ENCODE peak calls at places on chromosome 18, in nine cellular contexts. One of them, this sample, is unnamed.

GRCh38 chr18:34467059-34467458 is 242.3 kb upstream of the NOL4 start:
- DNase-seq in psoas muscle: no peak
- DNase-seq in astrocyte of the spinal cord: peak
- DNase-seq in spleen: no peak
- DNase-seq in body of pancreas: no peak
- DNase-seq in HFF-Myc: no peak
- DNase-seq in tibial nerve: no peak
- DNase-seq in breast epithelium: no peak
- DNase-seq in AG09309: no peak
- DNase-seq in this sample: no peak

GRCh38 chr18:79182047-79182713 is 113.0 kb downstream of the ATP9B start:
- DNase-seq in astrocyte of the spinal cord: no peak
- DNase-seq in HFF-Myc: no peak
- DNase-seq in tibial nerve: no peak
- DNase-seq in psoas muscle: no peak
- DNase-seq in body of pancreas: no peak
- DNase-seq in spleen: no peak
- DNase-seq in breast epithelium: no peak
- DNase-seq in AG09309: no peak
- DNase-seq in this sample: no peak

GRCh38 chr18:51864219-51864965 is 475.6 kb upstream of the DCC start:
- DNase-seq in HFF-Myc: no peak
- DNase-seq in body of pancreas: no peak
- DNase-seq in astrocyte of the spinal cord: no peak
- DNase-seq in spleen: no peak
- DNase-seq in AG09309: no peak
- DNase-seq in tibial nerve: no peak
- DNase-seq in psoas muscle: no peak
- DNase-seq in breast epithelium: no peak
- DNase-seq in this sample: no peak

GRCh38 chr18:26040051-26040656 is 50.3 kb downstream of the SS18 start:
- DNase-seq in HFF-Myc: no peak
- DNase-seq in body of pancreas: no peak
- DNase-seq in spleen: no peak
- DNase-seq in breast epithelium: no peak
- DNase-seq in astrocyte of the spinal cord: no peak
- DNase-seq in psoas muscle: no peak
- DNase-seq in AG09309: no peak
- DNase-seq in tibial nerve: no peak
- DNase-seq in this sample: no peak

GRCh38 chr18:26429535-26429934 is 118.8 kb downstream of the KCTD1 start:
- DNase-seq in breast epithelium: no peak
- DNase-seq in astrocyte of the spinal cord: peak
- DNase-seq in body of pancreas: no peak
- DNase-seq in tibial nerve: no peak
- DNase-seq in psoas muscle: no peak
- DNase-seq in spleen: no peak
- DNase-seq in AG09309: peak
- DNase-seq in HFF-Myc: peak
- DNase-seq in this sample: peak

GRCh38 chr18:21457179-21457535 is 143.3 kb downstream of the ESCO1 start:
- DNase-seq in HFF-Myc: no peak
- DNase-seq in breast epithelium: no peak
- DNase-seq in body of pancreas: no peak
- DNase-seq in AG09309: no peak
- DNase-seq in psoas muscle: no peak
- DNase-seq in tibial nerve: no peak
- DNase-seq in astrocyte of the spinal cord: peak
- DNase-seq in spleen: no peak
- DNase-seq in this sample: no peak

GRCh38 chr18:74286106-74286856 is 5.5 kb downstream of the CYB5A start:
- DNase-seq in spleen: no peak
- DNase-seq in breast epithelium: no peak
- DNase-seq in tibial nerve: no peak
- DNase-seq in body of pancreas: peak
- DNase-seq in psoas muscle: no peak
- DNase-seq in HFF-Myc: no peak
- DNase-seq in astrocyte of the spinal cord: no peak
- DNase-seq in AG09309: no peak
- DNase-seq in this sample: no peak

GRCh38 chr18:27165412-27165811 is 19.7 kb downstream of the CHST9 start:
- DNase-seq in tibial nerve: no peak
- DNase-seq in spleen: no peak
- DNase-seq in HFF-Myc: no peak
- DNase-seq in AG09309: no peak
- DNase-seq in psoas muscle: no peak
- DNase-seq in body of pancreas: no peak
- DNase-seq in astrocyte of the spinal cord: no peak
- DNase-seq in breast epithelium: no peak
- DNase-seq in this sample: no peak

GRCh38 chr18:27695509-27695908 is 481.4 kb downstream of the CDH2 start:
- DNase-seq in body of pancreas: no peak
- DNase-seq in psoas muscle: no peak
- DNase-seq in HFF-Myc: no peak
- DNase-seq in AG09309: no peak
- DNase-seq in breast epithelium: no peak
- DNase-seq in spleen: no peak
- DNase-seq in tibial nerve: no peak
- DNase-seq in astrocyte of the spinal cord: no peak
- DNase-seq in this sample: peak

GRCh38 chr18:74012954-74013630 is 134.5 kb downstream of the FBXO15 start:
- DNase-seq in HFF-Myc: no peak
- DNase-seq in spleen: no peak
- DNase-seq in tibial nerve: no peak
- DNase-seq in astrocyte of the spinal cord: peak
- DNase-seq in body of pancreas: no peak
- DNase-seq in psoas muscle: no peak
- DNase-seq in AG09309: no peak
- DNase-seq in breast epithelium: no peak
- DNase-seq in this sample: no peak

GRCh38 chr18:12768622-12769021 is 65.8 kb downstream of the PSMG2 start:
- DNase-seq in astrocyte of the spinal cord: peak
- DNase-seq in body of pancreas: no peak
- DNase-seq in HFF-Myc: no peak
- DNase-seq in spleen: no peak
- DNase-seq in breast epithelium: no peak
- DNase-seq in tibial nerve: no peak
- DNase-seq in psoas muscle: no peak
- DNase-seq in AG09309: no peak
- DNase-seq in this sample: no peak

GRCh38 chr18:9694952-9695495 is 13.1 kb upstream of the RAB31 start:
- DNase-seq in astrocyte of the spinal cord: no peak
- DNase-seq in HFF-Myc: no peak
- DNase-seq in body of pancreas: no peak
- DNase-seq in tibial nerve: no peak
- DNase-seq in spleen: no peak
- DNase-seq in psoas muscle: no peak
- DNase-seq in AG09309: no peak
- DNase-seq in breast epithelium: no peak
- DNase-seq in this sample: no peak

DNA sequence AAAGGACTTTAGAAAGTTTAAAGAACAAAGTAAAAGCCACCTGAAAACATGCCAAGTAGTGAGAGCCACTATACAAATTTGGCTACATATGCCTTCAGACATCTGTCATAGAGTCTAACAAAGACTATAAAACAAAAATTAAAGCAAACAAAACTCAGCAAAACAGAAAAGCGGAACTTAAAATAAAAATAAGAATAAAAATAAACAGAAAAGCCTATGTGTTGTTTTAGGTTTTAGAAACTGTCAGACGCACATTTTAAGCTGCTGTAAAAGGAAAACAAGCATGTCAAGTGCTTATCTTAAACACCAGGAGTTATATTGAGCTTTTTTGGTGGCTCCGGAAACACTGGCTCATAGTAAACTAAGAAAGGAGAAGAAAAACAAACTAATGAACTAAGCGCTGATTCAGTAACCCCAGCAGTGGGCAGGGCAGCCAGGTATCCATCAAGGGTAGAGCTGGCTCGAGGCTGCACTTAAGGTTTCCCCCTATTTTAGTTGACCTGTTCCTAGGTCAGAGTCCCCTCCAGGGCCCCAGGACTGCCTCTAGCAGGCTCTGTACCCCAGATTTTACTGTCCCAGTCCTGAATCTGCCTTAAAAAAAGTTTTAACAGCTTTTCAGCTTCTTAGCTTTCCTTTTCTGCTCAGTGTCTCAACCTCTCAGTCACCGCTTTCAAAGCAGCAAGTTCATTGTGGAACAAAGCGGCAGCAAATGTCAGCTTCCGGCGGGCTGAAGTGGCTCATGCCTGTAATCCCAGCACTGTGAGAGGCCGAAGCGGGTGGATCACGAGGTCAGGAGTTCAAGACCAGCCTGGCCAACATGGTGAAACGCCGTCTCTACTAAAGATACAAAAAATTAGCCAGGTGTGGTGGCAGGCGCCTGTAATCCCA is 15.3 kb upstream of the RMC1 start:
- DNase-seq in breast epithelium: no peak
- DNase-seq in astrocyte of the spinal cord: peak
- DNase-seq in spleen: peak
- DNase-seq in tibial nerve: no peak
- DNase-seq in psoas muscle: no peak
- DNase-seq in AG09309: no peak
- DNase-seq in HFF-Myc: no peak
- DNase-seq in body of pancreas: no peak
- DNase-seq in this sample: no peak
- H3K4me3 ChIP-seq in breast epithelium: no peak
- H3K4me3 ChIP-seq in astrocyte of the spinal cord: no peak
- H3K4me3 ChIP-seq in spleen: no peak
- H3K4me3 ChIP-seq in tibial nerve: no peak
- H3K4me3 ChIP-seq in psoas muscle: no peak
- H3K4me3 ChIP-seq in AG09309: no peak
- H3K4me3 ChIP-seq in HFF-Myc: no peak
- H3K4me3 ChIP-seq in body of pancreas: no peak
- H3K4me3 ChIP-seq in this sample: no peak

DNA sequence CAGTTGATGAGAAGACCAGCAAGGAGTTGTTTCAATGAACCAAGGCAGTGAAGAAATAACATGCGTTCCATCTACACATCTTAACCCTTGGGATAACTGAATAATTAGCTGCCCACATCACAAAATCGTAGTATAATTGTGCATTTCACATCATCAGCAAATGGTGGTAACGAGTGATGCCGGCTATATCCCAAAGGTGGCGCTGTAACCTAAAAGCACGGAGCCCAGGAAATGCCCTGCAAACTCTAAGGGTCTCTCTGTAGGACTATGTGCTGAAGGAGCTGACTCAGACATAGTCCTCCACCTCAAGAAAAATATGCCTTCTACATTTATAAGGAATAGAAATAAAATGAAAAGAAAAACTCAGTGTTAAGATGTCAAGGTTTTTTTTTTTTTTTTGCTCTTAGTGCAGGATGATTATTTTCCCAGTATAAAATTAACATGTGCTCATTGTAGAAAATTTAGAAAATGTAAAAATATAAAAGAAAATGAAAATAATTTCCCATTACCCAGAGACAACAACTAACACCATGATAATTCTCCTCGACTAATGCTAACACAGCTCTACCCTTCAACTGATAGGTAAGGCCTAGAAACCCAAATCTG is 23.1 kb upstream of the DSG3 start:
- DNase-seq in tibial nerve: no peak
- DNase-seq in breast epithelium: no peak
- DNase-seq in spleen: no peak
- DNase-seq in HFF-Myc: no peak
- DNase-seq in psoas muscle: no peak
- DNase-seq in AG09309: no peak
- DNase-seq in astrocyte of the spinal cord: peak
- DNase-seq in body of pancreas: peak
- DNase-seq in this sample: no peak
- TF ChIP-seq CTCF in tibial nerve: no peak
- TF ChIP-seq CTCF in breast epithelium: peak
- TF ChIP-seq CTCF in spleen: no peak
- TF ChIP-seq CTCF in HFF-Myc: peak
- TF ChIP-seq CTCF in psoas muscle: no peak
- TF ChIP-seq CTCF in AG09309: peak
- TF ChIP-seq CTCF in astrocyte of the spinal cord: peak
- TF ChIP-seq CTCF in body of pancreas: no peak
- TF ChIP-seq CTCF in this sample: peak

DNA sequence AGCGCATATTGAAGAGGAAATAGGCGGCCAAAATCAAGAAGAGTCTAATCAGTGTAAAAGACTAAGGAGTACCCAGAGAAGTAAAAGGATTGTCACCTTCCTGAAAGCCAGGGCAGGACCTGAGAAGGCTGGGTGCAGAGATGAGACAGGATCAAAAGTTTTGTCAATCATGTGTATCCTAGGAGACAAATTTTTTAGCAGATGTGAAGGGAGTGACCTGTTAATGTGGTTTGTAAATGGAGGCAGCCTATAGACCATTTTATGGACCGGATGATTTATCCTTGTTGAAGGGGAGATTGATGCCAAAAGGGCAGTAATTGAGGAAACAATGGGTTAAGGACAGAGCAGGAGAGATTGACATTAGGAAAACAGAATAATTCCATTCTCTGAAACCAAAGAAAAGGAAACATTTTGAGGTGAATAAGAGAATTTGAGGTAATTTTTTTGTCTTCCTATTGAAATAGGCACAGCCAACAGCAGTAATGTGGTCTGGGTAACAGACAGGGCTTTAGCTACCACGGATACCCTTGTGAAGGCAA is 856 bp downstream of the NDC80 start:
- DNase-seq in tibial nerve: no peak
- DNase-seq in HFF-Myc: no peak
- DNase-seq in spleen: no peak
- DNase-seq in psoas muscle: no peak
- DNase-seq in body of pancreas: no peak
- DNase-seq in astrocyte of the spinal cord: no peak
- DNase-seq in AG09309: no peak
- DNase-seq in breast epithelium: no peak
- DNase-seq in this sample: no peak
- H3K4me3 ChIP-seq in tibial nerve: no peak
- H3K4me3 ChIP-seq in HFF-Myc: peak
- H3K4me3 ChIP-seq in spleen: no peak
- H3K4me3 ChIP-seq in psoas muscle: peak
- H3K4me3 ChIP-seq in body of pancreas: no peak
- H3K4me3 ChIP-seq in astrocyte of the spinal cord: peak
- H3K4me3 ChIP-seq in AG09309: peak
- H3K4me3 ChIP-seq in breast epithelium: no peak
- H3K4me3 ChIP-seq in this sample: peak

DNA sequence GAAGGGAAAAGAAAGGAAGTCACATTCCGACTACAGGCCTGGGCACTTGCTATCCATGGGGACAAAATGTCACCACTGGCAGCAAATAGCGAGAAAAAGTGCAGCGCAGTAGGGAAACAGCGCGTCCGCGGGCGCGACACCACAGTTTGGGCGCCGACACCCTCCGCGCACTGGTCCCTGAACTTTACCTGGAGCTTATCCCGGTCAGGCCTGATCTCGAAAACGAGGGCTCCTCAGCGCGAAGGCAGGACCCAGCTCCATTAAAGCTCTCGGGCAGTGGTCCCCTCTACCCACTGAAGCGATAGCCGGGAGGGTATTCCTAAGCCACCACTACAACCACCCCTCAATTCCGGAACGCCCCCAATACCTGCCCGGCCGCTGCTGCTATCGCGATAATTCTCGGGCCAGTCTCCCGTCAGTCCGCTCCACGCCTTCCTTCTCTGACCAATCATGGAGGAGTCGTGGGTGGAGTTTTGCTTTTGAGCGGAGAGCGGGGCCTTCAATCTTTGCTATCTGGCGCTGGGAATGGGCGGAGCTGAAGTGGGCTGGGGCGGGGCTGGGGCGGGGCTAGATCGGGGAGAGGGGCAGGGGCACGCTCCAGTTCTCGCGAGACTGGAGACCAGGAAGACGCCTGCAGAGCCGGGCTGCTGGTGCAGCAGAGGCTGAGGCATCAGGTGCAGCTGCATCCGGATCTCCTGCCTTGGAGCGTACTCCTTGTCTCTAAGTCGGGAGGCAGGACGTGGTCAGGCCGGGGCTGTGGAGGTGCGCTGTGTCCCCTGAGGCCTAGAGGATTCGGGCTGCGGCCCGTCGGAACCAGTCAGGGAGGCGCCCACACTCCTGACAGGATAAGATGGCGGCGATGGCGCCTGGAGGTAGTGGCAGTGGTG is at the start of the genes PIGN and RELCH:
- DNase-seq in HFF-Myc: peak
- DNase-seq in psoas muscle: peak
- DNase-seq in astrocyte of the spinal cord: peak
- DNase-seq in body of pancreas: peak
- DNase-seq in breast epithelium: peak
- DNase-seq in spleen: peak
- DNase-seq in AG09309: peak
- DNase-seq in tibial nerve: peak
- DNase-seq in this sample: peak
- TF ChIP-seq CTCF in HFF-Myc: no peak
- TF ChIP-seq CTCF in psoas muscle: no peak
- TF ChIP-seq CTCF in astrocyte of the spinal cord: no peak
- TF ChIP-seq CTCF in body of pancreas: no peak
- TF ChIP-seq CTCF in breast epithelium: no peak
- TF ChIP-seq CTCF in spleen: no peak
- TF ChIP-seq CTCF in AG09309: no peak
- TF ChIP-seq CTCF in tibial nerve: no peak
- TF ChIP-seq CTCF in this sample: no peak

This sample was measured in epithelial cell of proximal tubule.